ENCODE peak calls at places on chromosomes 11 and 22, in four cellular contexts. K, S, Y and E are unnamed samples.

GRCh38 chr11:10666556-10666955 is 27.0 kb downstream of the IRAG1 start:
- DNase-seq in K (no peak), S (no peak), Y (no peak), E (no peak)

GRCh38 chr11:77038029-77038824 is 4.0 kb downstream of the B3GNT6 start:
- DNase-seq in K (no peak), S (no peak), Y (no peak), E (no peak)

GRCh38 chr11:73227571-73228211 is 9.6 kb downstream of the P2RY2 start:
- DNase-seq in K (peak; percentile 82), S (peak; percentile 59), Y (no peak), E (peak; percentile 2)

GRCh38 chr11:57751676-57752253 is at the start of gene BTBD18:
- DNase-seq in K (peak; percentile 62), S (no peak), Y (peak; percentile 70), E (no peak)

GRCh38 chr11:8839306-8839956 is 71.6 kb upstream of the AKIP1 start:
- DNase-seq in K (no peak), S (no peak), Y (no peak), E (no peak)

GRCh38 chr22:48563118-48563965 is 1264.3 kb downstream of the BRD1 start:
- DNase-seq in K (no peak), S (no peak), Y (no peak), E (no peak)

GRCh38 chr11:86910592-86910991 is 44.6 kb downstream of the FZD4 start:
- DNase-seq in K (no peak), S (no peak), Y (no peak), E (no peak)

GRCh38 chr11:107929611-107930200 is 1.5 kb downstream of the RAB39A start:
- DNase-seq in K (no peak), S (no peak), Y (peak; percentile 19), E (no peak)

GRCh38 chr22:25357606-25358420 is 138.4 kb downstream of the CRYBB2 start:
- DNase-seq in K (no peak), S (peak; percentile 60), Y (no peak), E (no peak)

GRCh38 chr11:88596786-88597185 is 259.2 kb upstream of the CTSC start:
- DNase-seq in K (no peak), S (no peak), Y (no peak), E (no peak)

GRCh38 chr22:44348963-44349950 is 36.5 kb upstream of the SHISAL1 start:
- DNase-seq in K (no peak), S (no peak), Y (no peak), E (no peak)

GRCh38 chr11:69534166-69534530 is 52.7 kb downstream of the LINC01488 start:
- DNase-seq in K (no peak), S (peak; percentile 88), Y (no peak), E (no peak)

GRCh38 chr11:120337133-120337895 is 1.1 kb downstream of the ARHGEF12 start:
- DNase-seq in K (peak; percentile 50), S (no peak), Y (peak; percentile 47), E (no peak)

GRCh38 chr22:37378642-37379058 is 48.6 kb downstream of the ELFN2 start:
- DNase-seq in K (no peak), S (no peak), Y (no peak), E (no peak)

GRCh38 chr22:39153220-39153860 is 860 bp upstream of the CBX7 start:
- DNase-seq in K (no peak), S (peak; percentile 66), Y (peak; percentile 38), E (no peak)

GRCh38 chr11:83306385-83307080 is 20.4 kb upstream of the CCDC90B start:
- DNase-seq in K (no peak), S (no peak), Y (no peak), E (no peak)

GRCh38 chr11:118524757-118525465 is 2.4 kb upstream of the TTC36 start:
- DNase-seq in K (no peak), S (no peak), Y (no peak), E (no peak)

GRCh38 chr11:118521892-118522311 is 5.4 kb upstream of the TTC36 start:
- DNase-seq in K (no peak), S (no peak), Y (no peak), E (no peak)

GRCh38 chr11:118524356-118524755 is 2.9 kb upstream of the TTC36 start:
- DNase-seq in K (no peak), S (no peak), Y (no peak), E (no peak)

GRCh38 chr11:118519549-118519948 is 7.7 kb upstream of the TTC36 start:
- DNase-seq in K (no peak), S (no peak), Y (no peak), E (no peak)

GRCh38 chr11:118522571-118523072 is 4.7 kb upstream of the TTC36 start:
- DNase-seq in K (no peak), S (no peak), Y (peak; percentile 55), E (no peak)
- TF ChIP-seq CTCF in K (no peak), S (peak; percentile 68), Y (peak; percentile 49), E (peak; percentile 34)

GRCh38 chr11:133995066-133995465 is 38.3 kb upstream of the IGSF9B start:
- DNase-seq in K (no peak), S (no peak), Y (no peak), E (no peak)
- TF ChIP-seq CTCF in K (no peak), S (no peak), Y (no peak), E (no peak)

GRCh38 chr11:32893091-32893946 is 708 bp downstream of the QSER1 start:
- DNase-seq in K (peak; percentile 51), S (no peak), Y (peak; percentile 92), E (no peak)
- TF ChIP-seq CTCF in K (no peak), S (peak; percentile 81), Y (peak; percentile 71), E (peak; percentile 28)

GRCh38 chr11:5712507-5712906 is 22.9 kb downstream of the TRIM22 start:
- DNase-seq in K (no peak), S (no peak), Y (no peak), E (no peak)
- TF ChIP-seq CTCF in K (peak; percentile 18), S (peak; percentile 75), Y (peak; percentile 42), E (no peak)

GRCh38 chr22:31161386-31161785 is 1.4 kb downstream of the RNF185 start:
- DNase-seq in K (no peak), S (no peak), Y (no peak), E (no peak)

GRCh38 chr22:31160328-31160978 is 471 bp downstream of the RNF185 start:
- DNase-seq in K (no peak), S (no peak), Y (no peak), E (no peak)

DNA sequence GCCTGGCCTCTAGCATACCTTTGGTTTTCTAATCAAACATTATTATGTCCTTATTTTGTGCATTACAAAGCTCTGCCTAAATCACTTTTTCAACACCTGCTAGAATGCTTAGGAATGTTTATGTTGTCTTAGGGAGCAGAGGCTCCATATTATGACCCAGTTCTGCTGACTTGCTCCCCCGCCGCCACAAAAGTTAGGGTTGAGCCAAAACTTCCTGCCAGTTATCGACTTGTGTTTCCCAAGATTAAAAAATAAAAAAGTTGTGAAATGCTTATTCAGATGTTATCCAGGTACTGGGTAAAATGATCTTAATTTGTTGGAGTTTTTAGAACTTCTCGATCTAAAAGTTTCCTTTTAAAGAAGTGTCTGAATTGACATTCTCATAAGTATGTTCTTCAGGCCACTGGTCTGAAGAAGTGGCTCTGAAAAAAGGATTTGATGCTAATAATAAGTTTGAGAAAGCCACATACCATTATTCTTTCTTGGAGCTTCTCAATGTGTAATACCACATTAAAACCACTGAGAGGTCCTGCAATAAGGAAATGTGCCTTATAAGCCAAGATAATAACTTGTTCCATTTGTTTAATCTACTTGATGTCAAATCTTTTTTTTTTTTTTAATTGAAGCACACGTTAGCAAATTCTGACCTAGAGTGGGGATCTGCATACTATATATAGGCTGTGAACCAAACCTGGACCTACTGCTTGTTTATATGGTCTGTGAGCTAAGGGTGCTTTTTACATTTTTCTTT is 2.2 kb downstream of the RNF185 start:
- DNase-seq in K (no peak), S (no peak), Y (no peak), E (no peak)
- TF ChIP-seq CTCF in K (no peak), S (peak; percentile 60), Y (no peak), E (no peak)

GRCh38 chr11:109426442-109426841 is 4.5 kb downstream of the C11orf87 start:
- DNase-seq in K (no peak), S (no peak), Y (peak; percentile 23), E (no peak)
- TF ChIP-seq CTCF in K (no peak), S (peak; percentile 54), Y (peak; percentile 47), E (peak; percentile 17)